ENCODE peak calls at places on chromosome 3, in six cellular contexts. One of them, this sample, is unnamed.

GRCh38 chr3:151403246-151403645 is 18.7 kb upstream of the P2RY12 start:
- DNase-seq in body of pancreas: no peak
- DNase-seq in A549: no peak
- DNase-seq in lower leg skin: no peak
- DNase-seq in sigmoid colon: no peak
- DNase-seq in IMR-90: peak; percentile 87
- DNase-seq in this sample: no peak

GRCh38 chr3:141401584-141402475 is 33.5 kb downstream of the ZBTB38 start:
- DNase-seq in body of pancreas: peak; percentile 49
- DNase-seq in A549: peak; percentile 56
- DNase-seq in lower leg skin: peak; percentile 91
- DNase-seq in sigmoid colon: no peak
- DNase-seq in IMR-90: no peak
- DNase-seq in this sample: peak; percentile 65

GRCh38 chr3:192482391-192482790 is 244.9 kb downstream of the FGF12 start:
- DNase-seq in body of pancreas: no peak
- DNase-seq in A549: no peak
- DNase-seq in lower leg skin: no peak
- DNase-seq in sigmoid colon: no peak
- DNase-seq in IMR-90: no peak
- DNase-seq in this sample: no peak

GRCh38 chr3:30495172-30496124 is 111.0 kb upstream of the TGFBR2 start:
- DNase-seq in body of pancreas: no peak
- DNase-seq in A549: no peak
- DNase-seq in lower leg skin: no peak
- DNase-seq in sigmoid colon: no peak
- DNase-seq in IMR-90: no peak
- DNase-seq in this sample: no peak

GRCh38 chr3:43948013-43948412 is 257.3 kb downstream of the ABHD5 start:
- DNase-seq in body of pancreas: no peak
- DNase-seq in A549: no peak
- DNase-seq in lower leg skin: no peak
- DNase-seq in sigmoid colon: no peak
- DNase-seq in IMR-90: no peak
- DNase-seq in this sample: no peak

GRCh38 chr3:157128771-157129671 is 30.9 kb downstream of the CCNL1 start:
- DNase-seq in body of pancreas: peak; percentile 57
- DNase-seq in A549: peak; percentile 38
- DNase-seq in lower leg skin: no peak
- DNase-seq in sigmoid colon: no peak
- DNase-seq in IMR-90: peak; percentile 30
- DNase-seq in this sample: no peak

GRCh38 chr3:104631254-104631653 is 735.5 kb upstream of the ALCAM start:
- DNase-seq in body of pancreas: no peak
- DNase-seq in A549: no peak
- DNase-seq in lower leg skin: no peak
- DNase-seq in sigmoid colon: no peak
- DNase-seq in IMR-90: no peak
- DNase-seq in this sample: no peak

GRCh38 chr3:21703291-21703690 is 47.7 kb downstream of the ZNF385D start:
- DNase-seq in body of pancreas: no peak
- DNase-seq in A549: no peak
- DNase-seq in lower leg skin: no peak
- DNase-seq in sigmoid colon: no peak
- DNase-seq in IMR-90: no peak
- DNase-seq in this sample: no peak

GRCh38 chr3:107112356-107112755 is 264.9 kb upstream of the CCDC54 start:
- DNase-seq in body of pancreas: no peak
- DNase-seq in A549: no peak
- DNase-seq in lower leg skin: no peak
- DNase-seq in sigmoid colon: no peak
- DNase-seq in IMR-90: no peak
- DNase-seq in this sample: no peak

GRCh38 chr3:101223016-101223415 is 97.4 kb downstream of the IMPG2 start:
- DNase-seq in body of pancreas: no peak
- DNase-seq in A549: no peak
- DNase-seq in lower leg skin: no peak
- DNase-seq in sigmoid colon: no peak
- DNase-seq in IMR-90: no peak
- DNase-seq in this sample: no peak

DNA sequence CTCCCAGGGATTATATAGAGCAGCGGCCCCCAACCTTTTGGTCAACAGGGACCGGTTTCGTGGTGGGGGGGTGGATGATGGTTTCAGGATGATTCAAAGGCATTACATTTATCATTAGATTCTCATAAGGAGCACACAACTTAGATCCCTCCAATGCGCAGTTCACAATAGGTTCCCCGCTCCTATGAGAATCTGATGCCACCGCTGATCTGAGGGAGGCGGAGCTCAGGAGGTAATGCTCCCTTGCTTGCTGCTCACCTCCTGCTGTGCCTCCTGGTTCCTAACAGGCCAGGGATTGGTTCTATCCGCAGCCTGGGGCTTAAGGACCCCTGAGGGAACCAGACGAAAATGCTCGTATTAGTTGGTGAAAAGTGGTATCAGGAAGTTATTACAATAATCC is 1.3 kb upstream of the HACD2 start:
- DNase-seq in body of pancreas: peak; percentile 43
- DNase-seq in A549: peak; percentile 80
- DNase-seq in lower leg skin: no peak
- DNase-seq in sigmoid colon: no peak
- DNase-seq in IMR-90: no peak
- DNase-seq in this sample: peak; percentile 58
- TF ChIP-seq POLR2A in body of pancreas: no peak
- TF ChIP-seq POLR2A in A549: peak; percentile 71
- TF ChIP-seq POLR2A in lower leg skin: no peak
- TF ChIP-seq POLR2A in sigmoid colon: no peak
- TF ChIP-seq POLR2A in IMR-90: no peak
- TF ChIP-seq POLR2A in this sample: no peak

GRCh38 chr3:171965088-171965712 is 74.2 kb upstream of the FNDC3B start:
- DNase-seq in body of pancreas: no peak
- DNase-seq in A549: no peak
- DNase-seq in lower leg skin: no peak
- DNase-seq in sigmoid colon: no peak
- DNase-seq in IMR-90: no peak
- DNase-seq in this sample: no peak

GRCh38 chr3:171966533-171967136 is 72.7 kb upstream of the FNDC3B start:
- DNase-seq in body of pancreas: no peak
- DNase-seq in A549: no peak
- DNase-seq in lower leg skin: no peak
- DNase-seq in sigmoid colon: no peak
- DNase-seq in IMR-90: no peak
- DNase-seq in this sample: no peak

GRCh38 chr3:171967932-171968678 is 71.3 kb upstream of the FNDC3B start:
- DNase-seq in body of pancreas: no peak
- DNase-seq in A549: no peak
- DNase-seq in lower leg skin: no peak
- DNase-seq in sigmoid colon: no peak
- DNase-seq in IMR-90: peak; percentile 85
- DNase-seq in this sample: no peak

GRCh38 chr3:171970301-171970788 is 69.0 kb upstream of the FNDC3B start:
- DNase-seq in body of pancreas: no peak
- DNase-seq in A549: no peak
- DNase-seq in lower leg skin: no peak
- DNase-seq in sigmoid colon: no peak
- DNase-seq in IMR-90: peak; percentile 74
- DNase-seq in this sample: no peak

DNA sequence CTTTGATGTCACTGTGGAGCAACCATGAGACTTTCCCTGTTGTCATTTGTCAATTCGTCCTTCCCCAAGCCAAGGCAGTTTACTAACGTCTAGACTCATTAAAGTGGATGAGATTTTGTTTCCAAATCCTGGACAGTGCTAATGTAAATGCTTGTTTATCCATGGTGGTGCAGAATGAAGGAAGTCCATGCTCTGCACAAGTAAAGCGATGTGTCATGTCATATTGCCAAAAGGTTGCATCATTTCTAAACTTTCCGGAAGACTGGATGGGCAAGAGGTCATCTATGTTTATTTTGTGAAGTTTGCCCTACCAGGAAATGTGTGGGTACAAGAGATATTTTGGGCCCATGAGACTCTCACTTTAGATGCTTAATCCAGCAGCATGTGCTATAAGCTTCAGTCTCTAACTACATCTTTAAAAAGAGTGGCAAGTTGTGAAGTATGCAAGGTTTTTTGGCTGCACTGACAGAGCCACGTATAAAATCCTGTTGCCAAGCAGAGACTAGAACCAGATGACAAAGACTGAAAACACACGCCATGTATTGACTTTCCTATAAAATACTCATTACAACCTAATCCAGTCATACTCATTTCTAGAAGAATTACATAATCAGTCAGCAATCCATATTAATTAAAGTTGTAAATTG is 72.1 kb upstream of the FNDC3B start:
- DNase-seq in body of pancreas: no peak
- DNase-seq in A549: peak; percentile 92
- DNase-seq in lower leg skin: no peak
- DNase-seq in sigmoid colon: no peak
- DNase-seq in IMR-90: peak; percentile 90
- DNase-seq in this sample: peak; percentile 62
- TF ChIP-seq POLR2A in body of pancreas: no peak
- TF ChIP-seq POLR2A in A549: no peak
- TF ChIP-seq POLR2A in lower leg skin: no peak
- TF ChIP-seq POLR2A in sigmoid colon: no peak
- TF ChIP-seq POLR2A in IMR-90: no peak
- TF ChIP-seq POLR2A in this sample: no peak

GRCh38 chr3:53073553-53074365 is 27.9 kb upstream of the SFMBT1 start:
- DNase-seq in body of pancreas: no peak
- DNase-seq in A549: no peak
- DNase-seq in lower leg skin: no peak
- DNase-seq in sigmoid colon: peak; percentile 60
- DNase-seq in IMR-90: no peak
- DNase-seq in this sample: no peak

GRCh38 chr3:53071882-53072431 is 26.1 kb upstream of the SFMBT1 start:
- DNase-seq in body of pancreas: no peak
- DNase-seq in A549: no peak
- DNase-seq in lower leg skin: no peak
- DNase-seq in sigmoid colon: peak; percentile 57
- DNase-seq in IMR-90: no peak
- DNase-seq in this sample: peak; percentile 66

GRCh38 chr3:53074761-53075742 is 29.2 kb upstream of the SFMBT1 start:
- DNase-seq in body of pancreas: no peak
- DNase-seq in A549: no peak
- DNase-seq in lower leg skin: peak; percentile 75
- DNase-seq in sigmoid colon: peak; percentile 50
- DNase-seq in IMR-90: no peak
- DNase-seq in this sample: no peak

GRCh38 chr3:53074366-53074696 is 28.5 kb upstream of the SFMBT1 start:
- DNase-seq in body of pancreas: no peak
- DNase-seq in A549: no peak
- DNase-seq in lower leg skin: no peak
- DNase-seq in sigmoid colon: peak; percentile 48
- DNase-seq in IMR-90: no peak
- DNase-seq in this sample: no peak

GRCh38 chr3:53072653-53073552 is 27.0 kb upstream of the SFMBT1 start:
- DNase-seq in body of pancreas: peak; percentile 86
- DNase-seq in A549: peak; percentile 69
- DNase-seq in lower leg skin: peak; percentile 96
- DNase-seq in sigmoid colon: peak; percentile 87
- DNase-seq in IMR-90: peak; percentile 63
- DNase-seq in this sample: peak; percentile 87
- TF ChIP-seq POLR2A in body of pancreas: peak; percentile 25
- TF ChIP-seq POLR2A in A549: no peak
- TF ChIP-seq POLR2A in lower leg skin: no peak
- TF ChIP-seq POLR2A in sigmoid colon: no peak
- TF ChIP-seq POLR2A in IMR-90: no peak
- TF ChIP-seq POLR2A in this sample: no peak

DNA sequence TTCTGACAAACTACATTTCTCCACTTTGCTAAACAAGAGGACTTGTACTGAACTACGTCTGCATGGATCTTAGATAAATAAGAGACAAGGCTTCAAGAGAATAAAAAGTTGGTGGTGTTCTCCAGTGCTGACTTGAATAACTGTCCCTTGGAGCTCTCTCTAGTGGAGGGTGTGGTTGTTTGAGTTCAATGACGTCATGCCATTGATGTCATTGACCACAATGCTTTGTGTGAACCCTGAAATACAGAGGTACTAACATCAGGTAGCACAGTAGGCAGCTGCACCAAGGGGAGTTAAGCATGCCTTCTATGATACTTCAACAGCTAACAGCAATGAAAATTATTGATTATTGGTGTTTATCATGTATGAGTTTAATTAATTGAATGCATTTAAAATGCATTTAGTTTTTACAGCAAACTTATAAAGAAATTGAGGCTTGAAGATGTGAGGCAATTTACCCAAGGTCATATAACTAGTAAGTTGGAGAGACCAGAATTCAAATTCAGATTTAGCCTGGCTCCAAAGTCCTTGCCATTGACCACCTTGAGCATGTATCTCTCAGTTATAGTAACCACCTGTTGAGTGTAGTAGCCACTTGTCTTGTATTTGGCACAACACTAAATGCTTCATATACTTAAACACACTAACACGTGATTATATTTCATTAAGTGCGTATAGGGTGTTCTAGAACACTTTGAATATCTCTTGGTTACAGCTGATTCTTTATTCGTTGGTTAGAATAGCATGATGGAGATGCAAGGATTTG is 126.0 kb upstream of the ANKRD28 start:
- DNase-seq in body of pancreas: no peak
- DNase-seq in A549: peak; percentile 19
- DNase-seq in lower leg skin: no peak
- DNase-seq in sigmoid colon: no peak
- DNase-seq in IMR-90: peak; percentile 7
- DNase-seq in this sample: no peak
- TF ChIP-seq POLR2A in body of pancreas: no peak
- TF ChIP-seq POLR2A in A549: no peak
- TF ChIP-seq POLR2A in lower leg skin: no peak
- TF ChIP-seq POLR2A in sigmoid colon: no peak
- TF ChIP-seq POLR2A in IMR-90: no peak
- TF ChIP-seq POLR2A in this sample: no peak

DNA sequence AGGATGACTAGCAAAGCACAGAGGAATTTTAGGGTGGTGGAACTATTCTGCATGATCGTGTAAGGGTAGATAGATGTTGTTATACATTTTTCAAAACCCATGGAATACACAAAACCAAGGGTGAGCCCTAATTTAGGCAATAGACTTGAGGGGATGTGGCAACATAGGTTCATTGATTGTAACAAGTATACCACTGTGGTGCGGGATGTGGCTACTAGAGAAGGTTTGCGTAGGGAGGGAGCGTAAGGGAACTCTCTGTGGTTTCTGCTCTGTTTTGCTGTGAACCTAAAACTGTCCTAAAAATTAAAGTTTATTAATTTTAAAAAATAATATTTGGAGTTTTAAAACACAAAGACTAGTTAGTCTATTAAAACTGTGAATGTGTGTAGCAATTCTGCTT is 202.8 kb downstream of the PLCL2 start:
- DNase-seq in body of pancreas: no peak
- DNase-seq in A549: no peak
- DNase-seq in lower leg skin: no peak
- DNase-seq in sigmoid colon: no peak
- DNase-seq in IMR-90: no peak
- DNase-seq in this sample: no peak
- TF ChIP-seq POLR2A in body of pancreas: no peak
- TF ChIP-seq POLR2A in A549: no peak
- TF ChIP-seq POLR2A in lower leg skin: no peak
- TF ChIP-seq POLR2A in sigmoid colon: no peak
- TF ChIP-seq POLR2A in IMR-90: no peak
- TF ChIP-seq POLR2A in this sample: no peak

This sample was measured in erythroblast.